ENCODE peak calls at places on chromosomes 3 and 15, in four cellular contexts. One of them, this sample, is unnamed. For H3K27me3, the result is how much of the 10 kb centered on the place peaks cover.

GRCh38 chr3:47028146-47028545 is 48.7 kb downstream of the NBEAL2 start:
- DNase-seq in mesenchymal stem cell: no peak
- DNase-seq in mesendoderm: peak
- DNase-seq in IMR-90: no peak
- DNase-seq in this sample: no peak

GRCh38 chr3:38562467-38562925 is 66.4 kb downstream of the EXOG start:
- DNase-seq in IMR-90: no peak
- DNase-seq in mesendoderm: no peak
- DNase-seq in mesenchymal stem cell: no peak
- DNase-seq in this sample: no peak

GRCh38 chr3:14253022-14253761 is 74.6 kb downstream of the LSM3 start:
- DNase-seq in IMR-90: peak
- DNase-seq in mesenchymal stem cell: peak
- DNase-seq in mesendoderm: no peak
- DNase-seq in this sample: no peak

GRCh38 chr3:187967982-187968381 is 186.0 kb upstream of the LPP start:
- DNase-seq in mesenchymal stem cell: peak
- DNase-seq in mesendoderm: no peak
- DNase-seq in IMR-90: peak
- DNase-seq in this sample: no peak

GRCh38 chr15:42413914-42414313 is 54.6 kb downstream of the CAPN3 start:
- DNase-seq in IMR-90: no peak
- DNase-seq in mesenchymal stem cell: no peak
- DNase-seq in mesendoderm: no peak
- DNase-seq in this sample: no peak

GRCh38 chr3:190064112-190064511 is 56.6 kb downstream of the P3H2 start:
- DNase-seq in IMR-90: peak
- DNase-seq in mesendoderm: no peak
- DNase-seq in mesenchymal stem cell: peak
- DNase-seq in this sample: no peak

GRCh38 chr15:73849641-73850040 is 23.7 kb upstream of the TBC1D21 start:
- DNase-seq in mesendoderm: no peak
- DNase-seq in IMR-90: no peak
- DNase-seq in mesenchymal stem cell: no peak
- DNase-seq in this sample: no peak

GRCh38 chr15:58510715-58511465 is 79.1 kb downstream of the LIPC start:
- DNase-seq in IMR-90: peak
- DNase-seq in mesendoderm: no peak
- DNase-seq in mesenchymal stem cell: peak
- DNase-seq in this sample: no peak

GRCh38 chr3:105865867-105866350 is 2.9 kb downstream of the CBLB start:
- DNase-seq in IMR-90: no peak
- DNase-seq in mesendoderm: no peak
- DNase-seq in mesenchymal stem cell: no peak
- DNase-seq in this sample: no peak

GRCh38 chr3:33438284-33438668 is 1.9 kb downstream of the UBP1 start:
- DNase-seq in IMR-90: peak
- DNase-seq in mesenchymal stem cell: peak
- DNase-seq in mesendoderm: peak
- DNase-seq in this sample: no peak

GRCh38 chr15:67732994-67733393 is 92.3 kb upstream of the SKOR1 start:
- DNase-seq in IMR-90: no peak
- DNase-seq in mesendoderm: no peak
- DNase-seq in mesenchymal stem cell: no peak
- DNase-seq in this sample: no peak

GRCh38 chr15:80429964-80430363 is 25.8 kb downstream of the ARNT2 start:
- DNase-seq in mesenchymal stem cell: no peak
- DNase-seq in mesendoderm: no peak
- DNase-seq in IMR-90: no peak
- DNase-seq in this sample: no peak

GRCh38 chr15:98823012-98823458 is 174.7 kb downstream of the IGF1R start:
- DNase-seq in mesenchymal stem cell: peak
- DNase-seq in mesendoderm: peak
- DNase-seq in IMR-90: peak
- DNase-seq in this sample: peak

DNA sequence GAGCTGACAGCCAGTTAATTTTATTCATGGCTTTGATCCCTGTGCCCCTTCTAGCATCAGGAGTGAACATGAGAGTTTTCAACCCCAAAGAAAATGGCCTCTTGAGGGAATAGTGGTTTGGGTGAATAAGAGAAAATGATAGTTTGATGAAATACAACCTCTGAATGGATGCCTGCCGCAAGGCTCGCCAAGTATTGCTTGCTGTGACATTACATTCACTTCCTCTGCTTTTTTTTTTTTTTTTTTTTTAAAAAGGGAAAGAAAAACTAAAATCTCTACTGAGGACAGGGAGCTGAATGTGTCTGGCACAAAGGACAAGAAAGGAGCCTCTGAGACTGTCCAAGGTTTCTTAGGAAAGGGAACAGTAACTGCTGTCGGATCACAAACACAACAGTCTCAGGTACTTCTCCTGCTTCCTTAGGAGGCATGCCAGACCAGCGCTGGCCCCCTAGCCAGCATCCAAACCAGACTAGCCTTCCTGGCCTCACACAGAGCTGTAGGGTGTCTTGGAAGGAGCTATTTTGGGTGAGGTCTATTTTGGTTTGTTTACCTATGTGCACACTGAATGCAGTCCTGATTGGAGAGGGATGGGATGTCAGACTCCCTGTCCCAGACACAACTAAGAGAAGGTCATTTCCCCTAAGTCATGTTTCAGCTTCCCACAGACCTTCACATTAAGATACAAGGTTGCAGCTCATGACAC is 29.0 kb downstream of the CCDC80 start:
- DNase-seq in mesenchymal stem cell: no peak
- DNase-seq in mesendoderm: no peak
- DNase-seq in IMR-90: no peak
- DNase-seq in this sample: no peak
- H3K23ac ChIP-seq in mesenchymal stem cell: no peak
- H3K23ac ChIP-seq in mesendoderm: no peak
- H3K23ac ChIP-seq in IMR-90: no peak
- H3K23ac ChIP-seq in this sample: no peak

GRCh38 chr3:129000742-129001100 is 383 bp upstream of the EFCC1 start:
- DNase-seq in mesendoderm: no peak
- DNase-seq in mesenchymal stem cell: no peak
- DNase-seq in IMR-90: no peak
- DNase-seq in this sample: peak
- H3K27me3 ChIP-seq in mesendoderm: under half
- H3K27me3 ChIP-seq in mesenchymal stem cell: half or more
- H3K27me3 ChIP-seq in IMR-90: half or more
- H3K27me3 ChIP-seq in this sample: half or more

GRCh38 chr3:112407214-112407887 is 74.4 kb downstream of the CD200 start:
- DNase-seq in mesenchymal stem cell: no peak
- DNase-seq in IMR-90: no peak
- DNase-seq in mesendoderm: no peak
- DNase-seq in this sample: no peak
- H2BK120ac ChIP-seq in mesenchymal stem cell: no peak
- H2BK120ac ChIP-seq in IMR-90: no peak
- H2BK120ac ChIP-seq in mesendoderm: no peak
- H2BK120ac ChIP-seq in this sample: no peak

DNA sequence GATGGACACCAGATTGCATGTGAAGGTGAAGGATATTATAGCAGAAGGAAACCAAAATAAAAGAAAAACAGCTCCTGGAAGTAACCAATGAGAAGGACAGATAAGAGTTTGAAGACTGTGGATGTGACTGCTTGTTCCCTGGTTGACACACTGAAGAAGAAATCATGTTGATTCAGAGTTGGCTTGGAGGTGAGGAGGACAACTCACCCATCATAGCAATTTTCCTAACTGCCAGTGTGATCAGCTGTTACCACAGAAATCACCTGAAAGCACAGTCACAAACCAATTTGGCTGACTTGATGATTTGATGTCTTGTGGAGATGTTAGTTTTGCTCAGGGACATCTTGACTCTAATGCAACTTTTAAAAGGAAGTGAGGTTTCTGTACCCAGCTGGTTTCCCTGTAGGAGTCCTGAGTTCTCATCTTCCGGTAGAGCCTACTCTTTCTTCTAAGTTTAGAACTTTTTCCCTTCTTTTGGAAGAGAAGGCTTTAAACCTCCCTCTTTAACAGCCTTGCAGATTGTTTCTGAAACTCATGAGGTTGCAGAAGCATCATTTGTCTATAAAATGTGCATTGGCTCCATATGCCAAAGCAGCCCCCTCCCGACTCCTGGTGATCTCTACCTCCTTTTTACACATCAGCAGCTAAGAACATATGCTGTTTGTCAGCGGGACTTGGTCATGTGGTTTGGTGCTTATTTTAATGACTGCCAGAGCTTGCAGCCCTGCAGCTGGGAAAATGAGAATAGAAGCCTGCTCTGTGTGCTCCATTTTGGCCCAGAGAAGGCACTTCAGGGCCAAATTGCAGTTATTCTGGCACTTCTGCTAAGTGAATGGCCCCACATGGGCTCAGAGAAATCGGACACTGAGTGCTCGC is 10.3 kb downstream of the ATG7 start:
- DNase-seq in IMR-90: peak
- DNase-seq in mesendoderm: no peak
- DNase-seq in mesenchymal stem cell: no peak
- DNase-seq in this sample: no peak
- H3K23ac ChIP-seq in IMR-90: peak
- H3K23ac ChIP-seq in mesendoderm: no peak
- H3K23ac ChIP-seq in mesenchymal stem cell: no peak
- H3K23ac ChIP-seq in this sample: no peak

GRCh38 chr15:69552057-69552815 is 99.6 kb downstream of the RPLP1 start:
- DNase-seq in IMR-90: no peak
- DNase-seq in mesendoderm: no peak
- DNase-seq in mesenchymal stem cell: no peak
- DNase-seq in this sample: no peak
- H3K27me3 ChIP-seq in IMR-90: under half
- H3K27me3 ChIP-seq in mesendoderm: under half
- H3K27me3 ChIP-seq in mesenchymal stem cell: under half
- H3K27me3 ChIP-seq in this sample: under half